ENCODE peak calls at places on chromosomes 2 and 18, in four cellular contexts. B is stimulated activated naive CD8-positive, alpha-beta T cell treated with anti-CD3 and anti-CD28 coated beads, Interleukin-15, Interleukin-2, amounts not matched to agents 100 U/mL and 50 U/mL, for 24 hours; I is foreskin keratinocyte; U is pancreas. N is an unnamed sample.

GRCh38 chr2:161484061-161484460 is 68.0 kb downstream of the TBR1 start:
- DNase-seq in B (no peak), I (no peak), U (no peak), N (no peak)

GRCh38 chr2:124088621-124089020 is 63.5 kb downstream of the CNTNAP5 start:
- DNase-seq in B (no peak), I (no peak), U (no peak), N (no peak)

GRCh38 chr2:20608666-20609348 is 42.1 kb downstream of the HS1BP3 start:
- DNase-seq in B (no peak), I (no peak), U (no peak), N (no peak)

GRCh38 chr18:73079920-73080319 is 212.1 kb upstream of the NETO1 start:
- DNase-seq in B (no peak), I (no peak), U (no peak), N (no peak)

GRCh38 chr2:1055014-1055595 is 104.5 kb downstream of the SNTG2 start:
- DNase-seq in B (no peak), I (peak), U (no peak), N (no peak)

GRCh38 chr2:145807978-145808377 is 1288.1 kb upstream of the ZEB2 start:
- DNase-seq in B (no peak), I (peak), U (no peak), N (peak)

GRCh38 chr2:118224144-118224887 is 136.0 kb downstream of the INSIG2 start:
- DNase-seq in B (peak), I (no peak), U (no peak), N (no peak)

GRCh38 chr2:70851704-70852103 is 16.1 kb upstream of the CD207 start:
- DNase-seq in B (no peak), I (no peak), U (no peak), N (no peak)

GRCh38 chr2:12498286-12498685 is 218.4 kb upstream of the TRIB2 start:
- DNase-seq in B (no peak), I (no peak), U (no peak), N (no peak)

GRCh38 chr2:63050186-63050915 is at the start of gene OTX1:
- DNase-seq in B (peak), I (peak), U (peak), N (peak)

GRCh38 chr2:209395652-209396051 is 28.2 kb upstream of the MAP2 start:
- DNase-seq in B (no peak), I (no peak), U (no peak), N (no peak)

GRCh38 chr2:120140866-120141265 is 82.3 kb downstream of the TMEM185B start:
- DNase-seq in B (no peak), I (no peak), U (no peak), N (no peak)

GRCh38 chr2:140348826-140349225 is 1568.6 kb upstream of the NXPH2 start:
- DNase-seq in B (no peak), I (no peak), U (no peak), N (no peak)

GRCh38 chr2:163401481-163401880 is 334.3 kb downstream of the FIGN start:
- DNase-seq in B (no peak), I (peak), U (no peak), N (no peak)

GRCh38 chr2:133812826-133813617 is 244.8 kb upstream of the NCKAP5 start:
- DNase-seq in B (no peak), I (no peak), U (no peak), N (no peak)

GRCh38 chr2:85769236-85769986 is 15.6 kb downstream of the ATOH8 start:
- DNase-seq in B (no peak), I (no peak), U (no peak), N (peak)

GRCh38 chr2:72755647-72756423 is 70.0 kb downstream of the EXOC6B start:
- DNase-seq in B (no peak), I (no peak), U (no peak), N (no peak)

GRCh38 chr2:5981241-5982055 is 289.3 kb downstream of the SOX11 start:
- DNase-seq in B (no peak), I (no peak), U (no peak), N (no peak)

GRCh38 chr18:55522011-55522410 is 66.0 kb downstream of the TCF4 start:
- DNase-seq in B (peak), I (no peak), U (no peak), N (peak)

GRCh38 chr2:64686283-64686956 is 32.7 kb upstream of the SERTAD2 start:
- DNase-seq in B (peak), I (no peak), U (no peak), N (no peak)

GRCh38 chr2:28344756-28345291 is 47.8 kb upstream of the FOSL2 start:
- DNase-seq in B (no peak), I (no peak), U (no peak), N (no peak)

GRCh38 chr2:135916232-135916631 is 40.0 kb upstream of the MCM6 start:
- DNase-seq in B (no peak), I (no peak), U (no peak), N (peak)

GRCh38 chr18:24446953-24447537 is 13.4 kb upstream of the HRH4 start:
- DNase-seq in B (no peak), I (no peak), U (no peak), N (no peak)

GRCh38 chr2:171930385-171930784 is 8.1 kb downstream of the HAT1 start:
- DNase-seq in B (no peak), I (no peak), U (no peak), N (no peak)